ENCODE peak calls at places on chromosomes 7 and 10, in eight cellular contexts. R, T, U, D, X, H, I and F are unnamed samples.

GRCh38 chr7:47453093-47454056 is 128.5 kb downstream of the TNS3 start:
- DNase-seq in X (peak; percentile 77), U (peak; percentile 80), R (no peak), I (peak; percentile 58), T (no peak), H (peak; percentile 83), D (peak; percentile 85), F (peak; percentile 47)

GRCh38 chr10:59432207-59432900 is 70.0 kb upstream of the FAM13C start:
- DNase-seq in H (no peak), T (no peak), R (no peak), I (no peak), X (no peak), D (no peak), U (peak; percentile 40), F (no peak)

GRCh38 chr10:62270020-62270419 is 1.4 kb upstream of the RTKN2 start:
- DNase-seq in D (no peak), U (no peak), H (no peak), I (no peak), X (no peak), R (no peak), T (no peak), F (no peak)

GRCh38 chr10:62610649-62611229 is 193.8 kb upstream of the ADO start:
- DNase-seq in T (peak; percentile 37), D (peak; percentile 48), R (peak; percentile 58), H (peak; percentile 54), U (peak; percentile 45), I (peak; percentile 28), X (peak; percentile 62), F (peak; percentile 28)

GRCh38 chr10:14186245-14186644 is 144.5 kb downstream of the FRMD4A start:
- DNase-seq in T (no peak), U (peak; percentile 20), H (no peak), D (no peak), R (no peak), I (no peak), X (no peak), F (no peak)

GRCh38 chr7:23662124-23662982 is 17.6 kb upstream of the FAM221A start:
- DNase-seq in R (no peak), T (no peak), I (no peak), D (no peak), X (no peak), H (no peak), U (peak; percentile 15), F (no peak)

GRCh38 chr10:11270858-11271179 is 253.1 kb downstream of the CELF2 start:
- DNase-seq in X (no peak), H (no peak), T (no peak), I (no peak), R (no peak), U (no peak), D (no peak), F (no peak)

GRCh38 chr10:73339436-73339835 is 19.2 kb downstream of the CFAP70 start:
- DNase-seq in U (no peak), H (no peak), X (peak; percentile 46), D (no peak), I (no peak), R (no peak), T (no peak), F (no peak)

GRCh38 chr7:113120647-113121046 is 2.3 kb upstream of the SMIM30 start:
- DNase-seq in U (no peak), R (no peak), I (no peak), T (no peak), X (no peak), D (no peak), H (no peak), F (no peak)

GRCh38 chr10:111475720-111476119 is 398.9 kb downstream of the ADRA2A start:
- DNase-seq in T (no peak), D (no peak), H (no peak), I (no peak), U (peak; percentile 1), R (no peak), X (no peak), F (no peak)

GRCh38 chr7:18583305-18583704 is 87.8 kb downstream of the HDAC9 start:
- DNase-seq in U (peak; percentile 45), I (no peak), X (no peak), T (no peak), H (no peak), D (no peak), R (no peak), F (no peak)